ENCODE peak calls at places on chromosome 15, in nine cellular contexts. B is stimulated activated CD4-positive, alpha-beta T cell treated with anti-CD3 and anti-CD28 coated beads, TNF-alpha, amount 100 ng/mL, for 48 hours; E is dorsolateral prefrontal cortex; X is neuronal stem cell; I is bronchial epithelial cell; F is fibroblast of mammary gland; R is NCI-H460; N is C1 segment of cervical spinal cord; L is NCI-H2081. S is an unnamed sample.

GRCh38 chr15:90396321-90396720 is 8.3 kb downstream of the IQGAP1 start:
- DNase-seq in B (no peak), E (no peak), X (no peak), I (no peak), F (no peak), R (no peak), N (no peak), L (no peak), S (no peak)

GRCh38 chr15:73897441-73898261 is 24.3 kb downstream of the TBC1D21 start:
- DNase-seq in B (peak), E (no peak), X (peak), I (peak), F (peak), R (peak), N (no peak), L (peak), S (no peak)

GRCh38 chr15:59116141-59116540 is 11.2 kb downstream of the CCNB2 start:
- DNase-seq in B (no peak), E (no peak), X (no peak), I (no peak), F (peak), R (no peak), N (no peak), L (no peak), S (no peak)

GRCh38 chr15:86624261-86625036 is 544.8 kb downstream of the AGBL1 start:
- DNase-seq in B (peak), E (peak), X (peak), I (peak), F (peak), R (peak), N (no peak), L (peak), S (peak)

GRCh38 chr15:78302579-78302978 is 3.2 kb upstream of the SKIC8 start:
- DNase-seq in B (no peak), E (no peak), X (no peak), I (no peak), F (peak), R (no peak), N (no peak), L (no peak), S (no peak)

GRCh38 chr15:39125904-39126303 is 455.0 kb upstream of the THBS1 start:
- DNase-seq in B (no peak), E (no peak), X (peak), I (peak), F (peak), R (peak), N (no peak), L (peak), S (no peak)

GRCh38 chr15:29857196-29857595 is 34.9 kb upstream of the TJP1 start:
- DNase-seq in B (no peak), E (no peak), X (no peak), I (peak), F (no peak), R (no peak), N (no peak), L (peak), S (no peak)

GRCh38 chr15:78298983-78299301 is 467 bp downstream of the SKIC8 start:
- DNase-seq in B (no peak), E (no peak), X (no peak), I (peak), F (peak), R (no peak), N (no peak), L (no peak), S (no peak)

GRCh38 chr15:65404196-65404872 is 18.4 kb downstream of the IGDCC4 start:
- DNase-seq in B (no peak), E (no peak), X (no peak), I (no peak), F (no peak), R (no peak), N (no peak), L (no peak), S (no peak)

GRCh38 chr15:81027200-81027599 is 26.5 kb downstream of the TLNRD1 start:
- DNase-seq in B (no peak), E (no peak), X (no peak), I (no peak), F (no peak), R (no peak), N (no peak), L (no peak), S (no peak)

GRCh38 chr15:43218908-43219706 is 1.7 kb downstream of the EPB42 start:
- DNase-seq in B (no peak), E (no peak), X (peak), I (peak), F (peak), R (no peak), N (no peak), L (no peak), S (no peak)

GRCh38 chr15:74529911-74530310 is 11.1 kb upstream of the ARID3B start:
- DNase-seq in B (no peak), E (no peak), X (no peak), I (peak), F (peak), R (no peak), N (no peak), L (no peak), S (no peak)

GRCh38 chr15:60208708-60209107 is 189.1 kb downstream of the ANXA2 start:
- DNase-seq in B (no peak), E (no peak), X (no peak), I (peak), F (peak), R (no peak), N (no peak), L (peak), S (no peak)

GRCh38 chr15:77840962-77841361 is 208.2 kb upstream of the LINGO1 start:
- DNase-seq in B (no peak), E (peak), X (no peak), I (peak), F (peak), R (no peak), N (no peak), L (no peak), S (no peak)

GRCh38 chr15:87877114-87877810 is 379.3 kb downstream of the NTRK3 start:
- DNase-seq in B (no peak), E (no peak), X (no peak), I (no peak), F (peak), R (no peak), N (no peak), L (no peak), S (no peak)

GRCh38 chr15:87733005-87733404 is 523.5 kb downstream of the NTRK3 start:
- DNase-seq in B (no peak), E (no peak), X (no peak), I (no peak), F (no peak), R (no peak), N (no peak), L (no peak), S (no peak)

GRCh38 chr15:79602731-79603130 is 170.6 kb downstream of the MINAR1 start:
- DNase-seq in B (no peak), E (no peak), X (no peak), I (no peak), F (no peak), R (no peak), N (no peak), L (no peak), S (no peak)

GRCh38 chr15:57220220-57220619 is 156.1 kb upstream of the CGNL1 start:
- DNase-seq in B (no peak), E (no peak), X (no peak), I (no peak), F (peak), R (no peak), N (no peak), L (peak), S (no peak)

GRCh38 chr15:49042165-49042564 is 4.1 kb downstream of the SECISBP2L start:
- DNase-seq in B (no peak), E (no peak), X (no peak), I (no peak), F (no peak), R (no peak), N (no peak), L (no peak), S (no peak)

GRCh38 chr15:64070106-64070505 is 23.5 kb downstream of the CIAO2A start:
- DNase-seq in B (no peak), E (no peak), X (no peak), I (no peak), F (no peak), R (no peak), N (no peak), L (no peak), S (no peak)

GRCh38 chr15:101445562-101446526 is 43.7 kb downstream of the PCSK6 start:
- DNase-seq in B (no peak), E (no peak), X (no peak), I (peak), F (peak), R (peak), N (no peak), L (no peak), S (no peak)